ENCODE peak calls at places on chromosomes 6 and 20, in six cellular contexts. Z is H9, G is endothelial cell of umbilical vein, P is esophagus muscularis mucosa, M is left ventricle myocardium inferior, O is esophagus squamous epithelium. D is an unnamed sample.

GRCh38 chr6:94163877-94164276 is 744.5 kb upstream of the EPHA7 start:
- DNase-seq in P (no peak), O (no peak), Z (no peak), M (no peak), G (no peak), D (no peak)

GRCh38 chr20:6626805-6627204 is 140.7 kb upstream of the BMP2 start:
- DNase-seq in G (no peak), M (no peak), O (no peak), Z (peak; percentile 57), P (no peak), D (no peak)

GRCh38 chr6:40894962-40895799 is 143.8 kb downstream of the UNC5CL start:
- DNase-seq in P (no peak), O (no peak), G (peak; percentile 68), M (peak; percentile 40), Z (peak; percentile 87), D (peak; percentile 76)

GRCh38 chr20:24823989-24824693 is 124.9 kb upstream of the CST7 start:
- DNase-seq in P (no peak), G (no peak), M (no peak), Z (no peak), O (no peak), D (peak; percentile 51)

GRCh38 chr6:15464211-15464725 is 198.6 kb downstream of the DTNBP1 start:
- DNase-seq in P (no peak), M (no peak), Z (peak; percentile 57), G (peak; percentile 22), O (no peak), D (no peak)

GRCh38 chr6:38146021-38146657 is 326.6 kb downstream of the ZFAND3 start:
- DNase-seq in O (no peak), G (no peak), P (no peak), M (no peak), Z (no peak), D (peak; percentile 56)

GRCh38 chr20:3788685-3789155 is 2.2 kb upstream of the CENPB start:
- DNase-seq in Z (no peak), G (no peak), P (no peak), O (no peak), M (no peak), D (no peak)

GRCh38 chr6:135935951-135936601 is 84.6 kb downstream of the PDE7B start:
- DNase-seq in O (no peak), M (no peak), Z (no peak), G (no peak), P (no peak), D (no peak)

GRCh38 chr6:157995458-157995857 is 13.8 kb downstream of the SYNJ2 start:
- DNase-seq in P (no peak), M (peak; percentile 7), O (no peak), G (no peak), Z (no peak), D (no peak)

GRCh38 chr6:158154816-158155215 is 13.2 kb downstream of the SERAC1 start:
- DNase-seq in O (no peak), P (no peak), M (no peak), Z (no peak), G (no peak), D (no peak)

GRCh38 chr20:62576815-62577214 is 65.5 kb upstream of the SLCO4A1 start:
- DNase-seq in O (no peak), Z (peak; percentile 64), M (no peak), G (peak; percentile 28), P (no peak), D (no peak)

GRCh38 chr6:105401247-105402089 is 1.4 kb downstream of the PREP start:
- DNase-seq in O (no peak), P (no peak), Z (no peak), G (no peak), M (no peak), D (no peak)

GRCh38 chr6:95576218-95576617 is 1.1 kb upstream of the MANEA start:
- DNase-seq in O (no peak), G (no peak), P (no peak), Z (no peak), M (no peak), D (no peak)

GRCh38 chr6:107448776-107449175 is 10.6 kb downstream of the PDSS2 start:
- DNase-seq in Z (no peak), O (no peak), G (no peak), M (no peak), P (no peak), D (no peak)

GRCh38 chr6:70166088-70166958 is 136.6 kb downstream of the COL9A1 start:
- DNase-seq in Z (peak; percentile 64), G (peak; percentile 21), O (no peak), P (no peak), M (peak; percentile 16), D (peak; percentile 67)

GRCh38 chr6:135537782-135538301 is 40.3 kb upstream of the AHI1 start:
- DNase-seq in M (no peak), G (peak; percentile 51), Z (no peak), O (no peak), P (no peak), D (no peak)

GRCh38 chr6:146914563-146915483 is 289.4 kb upstream of the STXBP5 start:
- DNase-seq in O (no peak), G (peak; percentile 98), Z (no peak), M (no peak), P (no peak), D (no peak)

GRCh38 chr20:36808317-36809257 is 35.0 kb upstream of the DSN1 start:
- DNase-seq in O (no peak), G (peak; percentile 36), Z (peak; percentile 82), M (peak; percentile 58), P (no peak), D (peak; percentile 83)

GRCh38 chr6:84521419-84522001 is 242.9 kb downstream of the TBX18 start:
- DNase-seq in G (no peak), P (no peak), O (no peak), Z (no peak), M (no peak), D (no peak)

DNA sequence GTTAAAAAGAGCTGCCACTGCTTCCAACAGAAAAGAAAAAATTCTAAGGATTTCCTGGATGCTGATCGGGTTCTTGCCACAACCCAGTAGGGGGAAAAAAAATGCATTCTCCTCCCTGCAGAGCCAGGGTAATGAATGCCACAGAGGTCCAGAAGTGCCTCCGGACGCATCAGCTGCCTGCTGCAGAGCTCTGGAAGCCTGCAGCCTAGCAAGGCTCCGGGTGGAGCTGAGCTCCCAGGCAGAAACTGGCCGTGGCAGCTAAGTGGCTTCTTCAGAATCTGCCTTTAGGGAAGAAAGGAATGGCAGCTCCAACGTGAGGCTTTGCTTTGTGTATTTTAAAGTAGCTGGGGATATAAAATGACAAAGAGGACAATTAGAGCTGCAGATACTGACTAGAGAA is 155.0 kb downstream of the CFAP61 start:
- DNase-seq in Z (peak; percentile 52), G (no peak), P (no peak), M (no peak), O (no peak), D (no peak)
- H3K9me3 ChIP-seq in Z (no peaks in the 10 kb centered on the region), G (no peaks in the 10 kb centered on the region), P (no peaks in the 10 kb centered on the region), M (no peaks in the 10 kb centered on the region), O (no peaks in the 10 kb centered on the region), D (no peaks in the 10 kb centered on the region)

GRCh38 chr6:33758807-33759206 is 12.1 kb upstream of the IP6K3 start:
- DNase-seq in M (no peak), G (no peak), Z (no peak), P (no peak), O (no peak), D (no peak)

GRCh38 chr6:33761922-33762629 is 15.4 kb upstream of the IP6K3 start:
- DNase-seq in Z (peak; percentile 71), O (no peak), M (peak; percentile 87), G (peak; percentile 28), P (no peak), D (peak; percentile 80)

GRCh38 chr6:33761581-33761921 is 14.8 kb upstream of the IP6K3 start:
- DNase-seq in Z (no peak), P (no peak), M (no peak), O (no peak), G (no peak), D (no peak)

GRCh38 chr6:33757906-33758305 is 11.2 kb upstream of the IP6K3 start:
- DNase-seq in M (no peak), Z (no peak), G (no peak), P (no peak), O (no peak), D (no peak)

GRCh38 chr6:33759887-33760629 is 13.4 kb upstream of the IP6K3 start:
- DNase-seq in P (no peak), M (no peak), G (no peak), O (no peak), Z (no peak), D (no peak)
- H3K4me1 ChIP-seq in P (peaks cover 4% of the 10 kb centered on the region), M (peaks cover 33% of the 10 kb centered on the region), G (no peaks in the 10 kb centered on the region), O (no peaks in the 10 kb centered on the region), Z (peaks cover 2% of the 10 kb centered on the region), D (peaks cover 8% of the 10 kb centered on the region)

DNA sequence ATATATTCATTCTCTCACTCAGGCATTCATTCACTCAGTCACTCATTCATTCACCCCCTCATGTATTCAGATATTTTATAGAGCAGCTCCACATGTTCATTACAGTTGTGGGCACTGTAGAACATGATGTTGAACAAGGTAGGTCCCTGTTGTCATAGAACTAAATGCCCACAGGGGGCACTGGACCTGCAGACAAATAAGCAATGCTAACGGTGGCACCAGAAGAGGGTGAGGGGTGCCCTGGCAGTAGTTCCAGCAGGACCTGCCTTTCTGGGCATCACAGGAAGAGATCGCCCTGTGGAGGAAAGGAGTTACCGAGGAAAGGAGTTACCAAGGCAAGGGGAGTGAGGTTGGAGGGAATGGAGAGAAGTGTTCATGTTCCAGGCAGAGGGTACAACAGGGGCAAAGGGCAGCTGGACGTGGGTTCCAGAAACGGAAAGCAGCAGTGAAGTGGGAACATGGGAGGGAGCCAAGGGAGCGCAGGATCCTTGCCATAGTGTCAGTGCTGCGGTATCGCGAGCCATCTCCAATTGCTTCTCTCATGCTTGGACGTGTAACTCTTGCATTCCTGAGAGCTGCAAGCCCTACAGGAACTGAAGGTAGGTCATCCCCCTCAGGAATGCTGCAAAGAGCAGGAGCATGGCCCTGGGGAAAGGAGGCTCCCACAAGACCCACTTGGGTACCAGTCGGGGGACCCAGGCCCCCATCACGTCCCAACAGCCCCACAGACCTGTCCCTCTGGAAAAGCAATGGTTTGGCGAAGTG is 128.2 kb downstream of the EDN3 start:
- DNase-seq in M (no peak), Z (no peak), P (no peak), O (no peak), G (no peak), D (no peak)
- TF ChIP-seq CTCF in M (no peak), Z (peak; percentile 58), P (no peak), O (no peak), G (no peak), D (no peak)

GRCh38 chr20:21511850-21512633 is 1.8 kb downstream of the NKX2-2 start:
- DNase-seq in G (no peak), M (no peak), O (no peak), P (no peak), Z (peak; percentile 68), D (no peak)

GRCh38 chr20:21510995-21511394 is 2.9 kb downstream of the NKX2-2 start:
- DNase-seq in Z (no peak), M (no peak), O (no peak), G (no peak), P (no peak), D (no peak)

GRCh38 chr20:21510414-21510971 is 3.4 kb downstream of the NKX2-2 start:
- DNase-seq in P (no peak), G (no peak), O (no peak), M (no peak), Z (peak; percentile 52), D (no peak)

GRCh38 chr20:21512634-21513180 is 1.2 kb downstream of the NKX2-2 start:
- DNase-seq in G (no peak), P (no peak), M (no peak), Z (no peak), O (no peak), D (no peak)

GRCh38 chr20:21511485-21511849 is 2.4 kb downstream of the NKX2-2 start:
- DNase-seq in G (no peak), Z (peak; percentile 33), O (no peak), M (no peak), P (no peak), D (no peak)
- H3K9me3 ChIP-seq in G (no peaks in the 10 kb centered on the region), Z (no peaks in the 10 kb centered on the region), O (no peaks in the 10 kb centered on the region), M (no peaks in the 10 kb centered on the region), P (no peaks in the 10 kb centered on the region), D (no peaks in the 10 kb centered on the region)